ENCODE peak calls at places on chromosomes 6 and 20, in nine cellular contexts. A is AG09319, U is HFFc6, S is GM12865, O is adrenal gland, N is psoas muscle, I is sigmoid colon, D is spleen, P is MM.1S. M is an unnamed sample.
A peak's percentile ranks its signal among the peaks of the same experiment; 100 is the strongest.

GRCh38 chr20:4550740-4551139 is 171.0 kb upstream of the PRND start:
- DNase-seq in A (no peak), U (peak; percentile 36), S (no peak), O (no peak), N (no peak), I (no peak), D (no peak), P (no peak), M (no peak)

GRCh38 chr6:123201869-123202372 is 205.9 kb downstream of the CLVS2 start:
- DNase-seq in A (no peak), U (no peak), S (no peak), O (no peak), N (peak; percentile 42), I (no peak), D (no peak), P (no peak), M (no peak)

GRCh38 chr20:62361799-62362589 is 5.1 kb downstream of the LAMA5 start:
- DNase-seq in A (no peak), U (no peak), S (no peak), O (peak; percentile 21), N (peak; percentile 50), I (peak; percentile 69), D (no peak), P (no peak), M (no peak)

GRCh38 chr6:157025459-157025858 is 248.3 kb downstream of the ARID1B start:
- DNase-seq in A (no peak), U (peak; percentile 27), S (no peak), O (no peak), N (no peak), I (no peak), D (no peak), P (no peak), M (no peak)

GRCh38 chr20:2237059-2237458 is 58.7 kb upstream of the TGM3 start:
- DNase-seq in A (peak; percentile 95), U (peak; percentile 100), S (no peak), O (no peak), N (peak; percentile 76), I (no peak), D (peak; percentile 80), P (no peak), M (no peak)

GRCh38 chr20:64228086-64228485 is 27.5 kb upstream of the PCMTD2 start:
- DNase-seq in A (no peak), U (no peak), S (no peak), O (no peak), N (peak; percentile 30), I (no peak), D (no peak), P (no peak), M (no peak)

GRCh38 chr20:43975096-43975768 is 60.6 kb downstream of the TOX2 start:
- DNase-seq in A (peak; percentile 65), U (peak; percentile 79), S (no peak), O (peak; percentile 38), N (no peak), I (no peak), D (no peak), P (no peak), M (no peak)

GRCh38 chr6:83038246-83038645 is 27.4 kb downstream of the UBE3D start:
- DNase-seq in A (no peak), U (no peak), S (no peak), O (no peak), N (no peak), I (no peak), D (no peak), P (no peak), M (no peak)

GRCh38 chr20:51163996-51164600 is 141.2 kb upstream of the KCNG1 start:
- DNase-seq in A (no peak), U (no peak), S (no peak), O (no peak), N (no peak), I (no peak), D (no peak), P (no peak), M (no peak)

GRCh38 chr6:36642913-36643817 is 35.3 kb upstream of the CDKN1A start:
- DNase-seq in A (peak; percentile 69), U (peak; percentile 84), S (no peak), O (peak; percentile 97), N (peak; percentile 89), I (peak; percentile 96), D (no peak), P (no peak), M (no peak)

GRCh38 chr6:37033255-37033654 is 27.8 kb downstream of the FGD2 start:
- DNase-seq in A (no peak), U (no peak), S (no peak), O (peak; percentile 46), N (no peak), I (no peak), D (no peak), P (no peak), M (no peak)

GRCh38 chr6:130961148-130961547 is 101.9 kb downstream of the EPB41L2 start:
- DNase-seq in A (no peak), U (no peak), S (peak; percentile 6), O (no peak), N (no peak), I (no peak), D (no peak), P (no peak), M (no peak)

GRCh38 chr6:61711849-61712248 is 574.2 kb downstream of the KHDRBS2 start:
- DNase-seq in A (no peak), U (no peak), S (no peak), O (no peak), N (no peak), I (no peak), D (no peak), P (peak; percentile 71), M (no peak)
- TF ChIP-seq CTCF in A (no peak), U (no peak), S (no peak), O (no peak), N (no peak), I (no peak), D (no peak), P (peak; percentile 29), M (no peak)

DNA sequence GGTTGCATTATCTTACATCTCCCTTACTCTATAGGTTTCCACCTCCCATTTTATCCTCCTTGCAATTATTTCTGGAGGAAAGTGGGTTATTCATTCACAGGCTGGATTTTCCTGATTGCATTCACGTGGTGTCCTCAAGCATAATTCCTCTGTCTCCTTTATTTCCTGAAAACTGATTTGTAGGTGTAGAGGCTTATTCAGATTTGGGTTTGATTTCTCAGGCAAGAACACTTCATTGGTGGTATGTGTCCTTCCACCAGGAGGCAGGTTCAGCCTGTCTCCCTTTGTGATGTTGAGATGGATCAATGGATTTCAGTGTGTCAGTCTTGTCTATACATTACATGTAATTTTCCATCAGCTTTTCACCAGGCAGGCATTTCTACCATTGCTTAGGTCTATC is 17.3 kb downstream of the DNPH1 start:
- DNase-seq in A (no peak), U (no peak), S (no peak), O (no peak), N (no peak), I (no peak), D (no peak), P (no peak), M (no peak)
- TF ChIP-seq CTCF in A (no peak), U (no peak), S (no peak), O (no peak), N (no peak), I (no peak), D (no peak), P (no peak), M (no peak)

DNA sequence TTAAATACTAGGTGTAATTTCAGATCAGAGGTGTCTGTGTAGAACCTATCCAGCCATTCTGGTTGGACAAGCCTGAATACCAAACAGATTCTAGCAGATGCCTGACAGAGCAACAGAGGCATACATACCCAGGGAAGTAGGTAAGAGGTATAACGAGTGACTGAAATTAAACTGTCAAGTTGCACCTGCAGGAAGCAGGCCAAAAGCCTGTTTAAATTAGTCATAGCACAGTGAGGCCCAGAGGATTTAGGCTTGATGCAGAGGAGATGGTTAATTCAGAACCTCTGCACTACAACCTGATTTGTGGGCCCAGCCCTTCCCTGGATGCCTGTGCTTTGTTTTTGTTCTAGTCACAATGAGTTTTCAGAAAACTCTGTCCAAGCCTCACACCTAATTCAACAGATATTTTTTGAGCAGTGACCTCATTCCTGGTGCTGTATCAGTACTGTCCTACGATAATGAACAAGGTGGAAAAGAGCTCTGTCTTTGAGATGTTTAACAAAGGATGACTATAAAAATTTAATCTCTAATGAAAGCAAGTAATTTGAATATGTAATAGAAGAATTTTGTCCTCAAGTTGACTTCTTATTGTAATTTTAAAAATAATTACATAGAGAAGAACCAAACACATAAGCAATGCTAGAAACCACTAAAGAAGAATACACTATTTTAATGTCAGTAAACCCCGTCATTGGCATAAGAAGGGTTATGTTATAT is 31.7 kb downstream of the C6orf58 start:
- DNase-seq in A (no peak), U (no peak), S (no peak), O (no peak), N (no peak), I (no peak), D (no peak), P (no peak), M (no peak)
- TF ChIP-seq CTCF in A (no peak), U (no peak), S (no peak), O (no peak), N (no peak), I (no peak), D (no peak), P (no peak), M (no peak)

DNA sequence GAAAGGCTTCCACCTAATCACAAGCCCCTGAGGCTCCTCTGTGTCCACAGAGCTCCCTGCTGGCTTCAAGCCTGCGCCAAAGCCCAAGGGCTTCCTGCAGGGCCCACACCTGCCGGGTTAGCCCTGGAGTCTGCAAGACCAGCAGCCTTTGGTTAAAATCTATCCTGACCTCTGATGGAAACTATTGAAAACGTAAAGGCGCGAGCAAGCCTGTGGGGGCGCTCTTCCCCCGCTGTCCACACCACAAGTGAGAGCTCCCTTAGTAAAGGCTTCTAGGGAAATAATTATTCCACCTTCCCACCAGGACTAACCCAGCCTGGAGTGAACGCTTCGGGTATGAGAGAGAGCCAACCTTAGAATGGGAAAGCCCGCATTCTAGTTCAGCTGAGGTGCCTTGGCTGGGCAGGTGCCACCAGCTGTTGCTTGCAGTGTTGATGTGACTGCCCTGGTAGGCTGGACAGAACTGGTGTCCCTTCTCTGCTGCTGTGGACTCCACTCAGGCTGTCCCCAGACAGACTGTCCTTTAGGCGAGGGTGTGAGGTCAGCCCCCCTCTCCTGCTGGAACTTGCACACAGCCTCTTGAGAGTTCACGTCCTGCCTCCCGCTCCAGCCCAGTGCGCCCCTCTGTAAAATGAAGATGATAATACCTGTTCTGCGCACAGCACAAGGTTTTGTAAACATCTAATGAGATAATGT is 68.7 kb downstream of the SYTL3 start:
- DNase-seq in A (no peak), U (no peak), S (peak; percentile 55), O (peak; percentile 45), N (no peak), I (peak; percentile 51), D (peak; percentile 63), P (no peak), M (no peak)
- TF ChIP-seq CTCF in A (peak; percentile 41), U (peak; percentile 80), S (peak; percentile 69), O (peak; percentile 32), N (peak; percentile 37), I (peak; percentile 4), D (no peak), P (peak; percentile 21), M (no peak)

DNA sequence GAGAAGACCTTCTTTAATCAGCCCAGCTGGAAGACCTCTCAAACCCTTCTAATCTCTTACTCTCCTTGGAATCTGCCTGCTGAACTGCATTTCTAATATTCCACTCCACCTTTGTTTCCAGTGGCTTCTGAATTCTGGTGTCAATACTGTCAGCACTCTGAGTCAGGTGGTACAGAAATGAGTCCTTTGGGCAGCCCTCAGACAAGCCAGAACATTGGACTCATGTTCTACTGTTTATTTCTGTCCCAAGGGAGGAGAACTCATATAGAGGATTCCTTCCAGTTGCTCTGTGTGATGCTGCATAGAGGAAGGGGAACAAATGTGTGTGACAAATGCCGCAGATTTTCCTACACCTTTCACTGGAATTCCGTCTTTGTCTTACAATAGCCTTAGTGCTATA is 114.8 kb downstream of the PHF3 start:
- DNase-seq in A (no peak), U (no peak), S (no peak), O (no peak), N (no peak), I (no peak), D (no peak), P (no peak), M (no peak)
- TF ChIP-seq CTCF in A (no peak), U (no peak), S (no peak), O (no peak), N (no peak), I (no peak), D (no peak), P (no peak), M (no peak)

M was measured in GM20000.